ENCODE peak calls at places on chromosomes 13 and 19, in ten cellular contexts. One of them, this sample, is unnamed.
A peak's percentile ranks its signal among the peaks of the same experiment; 100 is the strongest.

GRCh38 chr19:43620061-43621001 is 902 bp upstream of the ZNF428 start:
- DNase-seq in breast epithelium: no peak
- DNase-seq in T-cell: peak; percentile 82
- DNase-seq in stimulated activated CD8-positive, alpha-beta memory T cell treated with anti-CD3 and anti-CD28 coated beads, Interleukin-7, amount 100 ng/mL, for 24 hours: peak; percentile 76
- DNase-seq in A172: no peak
- DNase-seq in right cardiac atrium: peak; percentile 95
- DNase-seq in A549: no peak
- DNase-seq in EH: no peak
- DNase-seq in GM12865: no peak
- DNase-seq in fibroblast of pulmonary artery: no peak
- DNase-seq in this sample: no peak

GRCh38 chr13:99265823-99266426 is 7.7 kb upstream of the GPR18 start:
- DNase-seq in breast epithelium: no peak
- DNase-seq in T-cell: no peak
- DNase-seq in stimulated activated CD8-positive, alpha-beta memory T cell treated with anti-CD3 and anti-CD28 coated beads, Interleukin-7, amount 100 ng/mL, for 24 hours: no peak
- DNase-seq in A172: peak; percentile 47
- DNase-seq in right cardiac atrium: no peak
- DNase-seq in A549: peak; percentile 39
- DNase-seq in EH: peak; percentile 69
- DNase-seq in GM12865: peak; percentile 72
- DNase-seq in fibroblast of pulmonary artery: peak; percentile 72
- DNase-seq in this sample: peak; percentile 53

GRCh38 chr19:44891016-44891882 is at the start of gene TOMM40:
- DNase-seq in breast epithelium: no peak
- DNase-seq in T-cell: peak; percentile 100
- DNase-seq in stimulated activated CD8-positive, alpha-beta memory T cell treated with anti-CD3 and anti-CD28 coated beads, Interleukin-7, amount 100 ng/mL, for 24 hours: peak; percentile 100
- DNase-seq in A172: peak; percentile 96
- DNase-seq in right cardiac atrium: peak; percentile 100
- DNase-seq in A549: peak; percentile 100
- DNase-seq in EH: peak; percentile 100
- DNase-seq in GM12865: peak; percentile 100
- DNase-seq in fibroblast of pulmonary artery: peak; percentile 100
- DNase-seq in this sample: no peak

GRCh38 chr13:112869202-112870061 is 99.6 kb upstream of the MCF2L start:
- DNase-seq in breast epithelium: no peak
- DNase-seq in T-cell: no peak
- DNase-seq in stimulated activated CD8-positive, alpha-beta memory T cell treated with anti-CD3 and anti-CD28 coated beads, Interleukin-7, amount 100 ng/mL, for 24 hours: no peak
- DNase-seq in A172: no peak
- DNase-seq in right cardiac atrium: no peak
- DNase-seq in A549: no peak
- DNase-seq in EH: no peak
- DNase-seq in GM12865: no peak
- DNase-seq in fibroblast of pulmonary artery: no peak
- DNase-seq in this sample: no peak

GRCh38 chr13:48334534-48335127 is 31.1 kb downstream of the RB1 start:
- DNase-seq in breast epithelium: no peak
- DNase-seq in T-cell: no peak
- DNase-seq in stimulated activated CD8-positive, alpha-beta memory T cell treated with anti-CD3 and anti-CD28 coated beads, Interleukin-7, amount 100 ng/mL, for 24 hours: no peak
- DNase-seq in A172: peak; percentile 21
- DNase-seq in right cardiac atrium: no peak
- DNase-seq in A549: peak; percentile 17
- DNase-seq in EH: peak; percentile 57
- DNase-seq in GM12865: peak; percentile 59
- DNase-seq in fibroblast of pulmonary artery: peak; percentile 64
- DNase-seq in this sample: peak; percentile 18

GRCh38 chr19:57719901-57720519 is 7.4 kb downstream of the ZNF671 start:
- DNase-seq in breast epithelium: no peak
- DNase-seq in T-cell: no peak
- DNase-seq in stimulated activated CD8-positive, alpha-beta memory T cell treated with anti-CD3 and anti-CD28 coated beads, Interleukin-7, amount 100 ng/mL, for 24 hours: no peak
- DNase-seq in A172: no peak
- DNase-seq in right cardiac atrium: no peak
- DNase-seq in A549: no peak
- DNase-seq in EH: no peak
- DNase-seq in GM12865: no peak
- DNase-seq in fibroblast of pulmonary artery: no peak
- DNase-seq in this sample: no peak

GRCh38 chr19:29535432-29535831 is 9.6 kb downstream of the VSTM2B start:
- DNase-seq in breast epithelium: no peak
- DNase-seq in T-cell: no peak
- DNase-seq in stimulated activated CD8-positive, alpha-beta memory T cell treated with anti-CD3 and anti-CD28 coated beads, Interleukin-7, amount 100 ng/mL, for 24 hours: no peak
- DNase-seq in A172: no peak
- DNase-seq in right cardiac atrium: no peak
- DNase-seq in A549: no peak
- DNase-seq in EH: no peak
- DNase-seq in GM12865: no peak
- DNase-seq in fibroblast of pulmonary artery: no peak
- DNase-seq in this sample: no peak

GRCh38 chr13:104295537-104295936 is 1229.3 kb upstream of the SLC10A2 start:
- DNase-seq in breast epithelium: no peak
- DNase-seq in T-cell: no peak
- DNase-seq in stimulated activated CD8-positive, alpha-beta memory T cell treated with anti-CD3 and anti-CD28 coated beads, Interleukin-7, amount 100 ng/mL, for 24 hours: no peak
- DNase-seq in A172: no peak
- DNase-seq in right cardiac atrium: no peak
- DNase-seq in A549: no peak
- DNase-seq in EH: no peak
- DNase-seq in GM12865: no peak
- DNase-seq in fibroblast of pulmonary artery: no peak
- DNase-seq in this sample: no peak

GRCh38 chr13:21670006-21670882 is 629 bp upstream of the FGF9 start:
- DNase-seq in breast epithelium: no peak
- DNase-seq in T-cell: peak; percentile 45
- DNase-seq in stimulated activated CD8-positive, alpha-beta memory T cell treated with anti-CD3 and anti-CD28 coated beads, Interleukin-7, amount 100 ng/mL, for 24 hours: no peak
- DNase-seq in A172: no peak
- DNase-seq in right cardiac atrium: peak; percentile 89
- DNase-seq in A549: peak; percentile 48
- DNase-seq in EH: peak; percentile 46
- DNase-seq in GM12865: peak; percentile 82
- DNase-seq in fibroblast of pulmonary artery: peak; percentile 42
- DNase-seq in this sample: peak; percentile 40

GRCh38 chr13:69565334-69565733 is 542.3 kb upstream of the ATXN8OS start:
- DNase-seq in breast epithelium: no peak
- DNase-seq in T-cell: no peak
- DNase-seq in stimulated activated CD8-positive, alpha-beta memory T cell treated with anti-CD3 and anti-CD28 coated beads, Interleukin-7, amount 100 ng/mL, for 24 hours: no peak
- DNase-seq in A172: peak; percentile 85
- DNase-seq in right cardiac atrium: no peak
- DNase-seq in A549: peak; percentile 54
- DNase-seq in EH: peak; percentile 6
- DNase-seq in GM12865: peak; percentile 55
- DNase-seq in fibroblast of pulmonary artery: no peak
- DNase-seq in this sample: no peak

GRCh38 chr19:48815870-48816501 is 5.2 kb upstream of the BCAT2 start:
- DNase-seq in breast epithelium: no peak
- DNase-seq in T-cell: no peak
- DNase-seq in stimulated activated CD8-positive, alpha-beta memory T cell treated with anti-CD3 and anti-CD28 coated beads, Interleukin-7, amount 100 ng/mL, for 24 hours: no peak
- DNase-seq in A172: peak; percentile 64
- DNase-seq in right cardiac atrium: no peak
- DNase-seq in A549: peak; percentile 81
- DNase-seq in EH: peak; percentile 29
- DNase-seq in GM12865: peak; percentile 78
- DNase-seq in fibroblast of pulmonary artery: no peak
- DNase-seq in this sample: no peak

GRCh38 chr13:112970552-112971287 is 1.7 kb downstream of the MCF2L start:
- DNase-seq in breast epithelium: no peak
- DNase-seq in T-cell: no peak
- DNase-seq in stimulated activated CD8-positive, alpha-beta memory T cell treated with anti-CD3 and anti-CD28 coated beads, Interleukin-7, amount 100 ng/mL, for 24 hours: no peak
- DNase-seq in A172: no peak
- DNase-seq in right cardiac atrium: peak; percentile 21
- DNase-seq in A549: no peak
- DNase-seq in EH: peak; percentile 4
- DNase-seq in GM12865: no peak
- DNase-seq in fibroblast of pulmonary artery: no peak
- DNase-seq in this sample: no peak

GRCh38 chr19:1252221-1252817 is 3.9 kb downstream of the MIDN start:
- DNase-seq in breast epithelium: peak; percentile 91
- DNase-seq in T-cell: no peak
- DNase-seq in stimulated activated CD8-positive, alpha-beta memory T cell treated with anti-CD3 and anti-CD28 coated beads, Interleukin-7, amount 100 ng/mL, for 24 hours: no peak
- DNase-seq in A172: peak; percentile 87
- DNase-seq in right cardiac atrium: peak; percentile 98
- DNase-seq in A549: peak; percentile 85
- DNase-seq in EH: peak; percentile 98
- DNase-seq in GM12865: peak; percentile 78
- DNase-seq in fibroblast of pulmonary artery: peak; percentile 98
- DNase-seq in this sample: peak; percentile 54

GRCh38 chr13:22800726-22801401 is 379.9 kb upstream of the SGCG start:
- DNase-seq in breast epithelium: no peak
- DNase-seq in T-cell: no peak
- DNase-seq in stimulated activated CD8-positive, alpha-beta memory T cell treated with anti-CD3 and anti-CD28 coated beads, Interleukin-7, amount 100 ng/mL, for 24 hours: no peak
- DNase-seq in A172: no peak
- DNase-seq in right cardiac atrium: no peak
- DNase-seq in A549: no peak
- DNase-seq in EH: peak; percentile 20
- DNase-seq in GM12865: peak; percentile 10
- DNase-seq in fibroblast of pulmonary artery: peak; percentile 13
- DNase-seq in this sample: no peak

GRCh38 chr13:46736568-46736967 is 60.4 kb downstream of the ESD start:
- DNase-seq in breast epithelium: no peak
- DNase-seq in T-cell: no peak
- DNase-seq in stimulated activated CD8-positive, alpha-beta memory T cell treated with anti-CD3 and anti-CD28 coated beads, Interleukin-7, amount 100 ng/mL, for 24 hours: no peak
- DNase-seq in A172: no peak
- DNase-seq in right cardiac atrium: no peak
- DNase-seq in A549: no peak
- DNase-seq in EH: no peak
- DNase-seq in GM12865: no peak
- DNase-seq in fibroblast of pulmonary artery: no peak
- DNase-seq in this sample: no peak

GRCh38 chr13:94494021-94494420 is 14.5 kb upstream of the DCT start:
- DNase-seq in breast epithelium: no peak
- DNase-seq in T-cell: no peak
- DNase-seq in stimulated activated CD8-positive, alpha-beta memory T cell treated with anti-CD3 and anti-CD28 coated beads, Interleukin-7, amount 100 ng/mL, for 24 hours: no peak
- DNase-seq in A172: no peak
- DNase-seq in right cardiac atrium: no peak
- DNase-seq in A549: no peak
- DNase-seq in EH: no peak
- DNase-seq in GM12865: no peak
- DNase-seq in fibroblast of pulmonary artery: no peak
- DNase-seq in this sample: no peak

GRCh38 chr13:32530841-32531253 is 7.7 kb downstream of the N4BP2L2 start:
- DNase-seq in breast epithelium: no peak
- DNase-seq in T-cell: no peak
- DNase-seq in stimulated activated CD8-positive, alpha-beta memory T cell treated with anti-CD3 and anti-CD28 coated beads, Interleukin-7, amount 100 ng/mL, for 24 hours: no peak
- DNase-seq in A172: no peak
- DNase-seq in right cardiac atrium: no peak
- DNase-seq in A549: no peak
- DNase-seq in EH: peak; percentile 76
- DNase-seq in GM12865: peak; percentile 59
- DNase-seq in fibroblast of pulmonary artery: peak; percentile 77
- DNase-seq in this sample: no peak

GRCh38 chr13:98739023-98739422 is 13.4 kb downstream of the SLC15A1 start:
- DNase-seq in breast epithelium: no peak
- DNase-seq in T-cell: no peak
- DNase-seq in stimulated activated CD8-positive, alpha-beta memory T cell treated with anti-CD3 and anti-CD28 coated beads, Interleukin-7, amount 100 ng/mL, for 24 hours: no peak
- DNase-seq in A172: no peak
- DNase-seq in right cardiac atrium: no peak
- DNase-seq in A549: no peak
- DNase-seq in EH: no peak
- DNase-seq in GM12865: no peak
- DNase-seq in fibroblast of pulmonary artery: no peak
- DNase-seq in this sample: no peak

GRCh38 chr19:47725759-47726401 is 12.7 kb downstream of the EHD2 start:
- DNase-seq in breast epithelium: no peak
- DNase-seq in T-cell: no peak
- DNase-seq in stimulated activated CD8-positive, alpha-beta memory T cell treated with anti-CD3 and anti-CD28 coated beads, Interleukin-7, amount 100 ng/mL, for 24 hours: no peak
- DNase-seq in A172: no peak
- DNase-seq in right cardiac atrium: no peak
- DNase-seq in A549: peak; percentile 53
- DNase-seq in EH: no peak
- DNase-seq in GM12865: no peak
- DNase-seq in fibroblast of pulmonary artery: no peak
- DNase-seq in this sample: peak; percentile 78